ENCODE peak calls at places on chromosomes 4 and X, in six cellular contexts. One of them, this sample, is unnamed.

GRCh38 chr4:164571593-164572385 is 182.1 kb upstream of the SMIM31 start:
- DNase-seq in HCT116: no peak
- DNase-seq in PC-3: peak
- DNase-seq in neural progenitor cell: peak
- DNase-seq in hepatocyte: no peak
- DNase-seq in GM23248: peak
- DNase-seq in this sample: peak

GRCh38 chr4:2301806-2302205 is 39.9 kb upstream of the MXD4 start:
- DNase-seq in HCT116: no peak
- DNase-seq in PC-3: no peak
- DNase-seq in neural progenitor cell: no peak
- DNase-seq in hepatocyte: no peak
- DNase-seq in GM23248: no peak
- DNase-seq in this sample: no peak

GRCh38 chr4:71202703-71203102 is 136.1 kb upstream of the SLC4A4 start:
- DNase-seq in HCT116: no peak
- DNase-seq in PC-3: no peak
- DNase-seq in neural progenitor cell: no peak
- DNase-seq in hepatocyte: no peak
- DNase-seq in GM23248: peak
- DNase-seq in this sample: peak

GRCh38 chr4:168361365-168362024 is 42.9 kb upstream of the DDX60 start:
- DNase-seq in HCT116: no peak
- DNase-seq in PC-3: no peak
- DNase-seq in neural progenitor cell: no peak
- DNase-seq in hepatocyte: no peak
- DNase-seq in GM23248: no peak
- DNase-seq in this sample: no peak

GRCh38 chr4:174628206-174628605 is 105.9 kb upstream of the HPGD start:
- DNase-seq in HCT116: no peak
- DNase-seq in PC-3: no peak
- DNase-seq in neural progenitor cell: no peak
- DNase-seq in hepatocyte: no peak
- DNase-seq in GM23248: no peak
- DNase-seq in this sample: no peak

GRCh38 chr4:41678086-41678485 is 70.4 kb downstream of the PHOX2B start:
- DNase-seq in HCT116: no peak
- DNase-seq in PC-3: no peak
- DNase-seq in neural progenitor cell: no peak
- DNase-seq in hepatocyte: no peak
- DNase-seq in GM23248: peak
- DNase-seq in this sample: no peak

GRCh38 chrX:25206761-25207160 is 191.0 kb upstream of the ARX start:
- DNase-seq in HCT116: no peak
- DNase-seq in PC-3: peak
- DNase-seq in neural progenitor cell: no peak
- DNase-seq in hepatocyte: no peak
- DNase-seq in GM23248: peak
- DNase-seq in this sample: no peak

GRCh38 chr4:83250666-83251065 is 33.9 kb downstream of the COQ2 start:
- DNase-seq in HCT116: no peak
- DNase-seq in PC-3: no peak
- DNase-seq in neural progenitor cell: peak
- DNase-seq in hepatocyte: no peak
- DNase-seq in GM23248: no peak
- DNase-seq in this sample: peak

GRCh38 chr4:184331155-184331995 is 113.7 kb upstream of the ENPP6 start:
- DNase-seq in HCT116: no peak
- DNase-seq in PC-3: peak
- DNase-seq in neural progenitor cell: no peak
- DNase-seq in hepatocyte: no peak
- DNase-seq in GM23248: no peak
- DNase-seq in this sample: no peak

GRCh38 chr4:76441881-76442280 is 6.9 kb downstream of the SHROOM3 start:
- DNase-seq in HCT116: no peak
- DNase-seq in PC-3: no peak
- DNase-seq in neural progenitor cell: no peak
- DNase-seq in hepatocyte: no peak
- DNase-seq in GM23248: no peak
- DNase-seq in this sample: no peak

GRCh38 chr4:75514949-75515612 is 808 bp downstream of the THAP6 start:
- DNase-seq in HCT116: no peak
- DNase-seq in PC-3: no peak
- DNase-seq in neural progenitor cell: peak
- DNase-seq in hepatocyte: no peak
- DNase-seq in GM23248: peak
- DNase-seq in this sample: no peak

GRCh38 chr4:54316139-54316538 is 87.0 kb downstream of the PDGFRA start:
- DNase-seq in HCT116: no peak
- DNase-seq in PC-3: no peak
- DNase-seq in neural progenitor cell: no peak
- DNase-seq in hepatocyte: no peak
- DNase-seq in GM23248: no peak
- DNase-seq in this sample: no peak
- TF ChIP-seq EZH2phosphoT487 in HCT116: no peak
- TF ChIP-seq EZH2phosphoT487 in PC-3: no peak
- TF ChIP-seq EZH2phosphoT487 in neural progenitor cell: no peak
- TF ChIP-seq EZH2phosphoT487 in hepatocyte: no peak
- TF ChIP-seq EZH2phosphoT487 in GM23248: no peak
- TF ChIP-seq EZH2phosphoT487 in this sample: no peak

GRCh38 chr4:129113919-129114318 is 18.0 kb downstream of the C4orf33 start:
- DNase-seq in HCT116: no peak
- DNase-seq in PC-3: no peak
- DNase-seq in neural progenitor cell: no peak
- DNase-seq in hepatocyte: no peak
- DNase-seq in GM23248: no peak
- DNase-seq in this sample: no peak

GRCh38 chr4:129111919-129112318 is 16.0 kb downstream of the C4orf33 start:
- DNase-seq in HCT116: no peak
- DNase-seq in PC-3: no peak
- DNase-seq in neural progenitor cell: no peak
- DNase-seq in hepatocyte: no peak
- DNase-seq in GM23248: no peak
- DNase-seq in this sample: no peak

GRCh38 chr4:129110931-129111330 is 15.0 kb downstream of the C4orf33 start:
- DNase-seq in HCT116: no peak
- DNase-seq in PC-3: no peak
- DNase-seq in neural progenitor cell: peak
- DNase-seq in hepatocyte: no peak
- DNase-seq in GM23248: no peak
- DNase-seq in this sample: no peak

GRCh38 chr4:129113438-129113837 is 17.5 kb downstream of the C4orf33 start:
- DNase-seq in HCT116: no peak
- DNase-seq in PC-3: no peak
- DNase-seq in neural progenitor cell: no peak
- DNase-seq in hepatocyte: no peak
- DNase-seq in GM23248: no peak
- DNase-seq in this sample: no peak

GRCh38 chr4:129109965-129110824 is 14.2 kb downstream of the C4orf33 start:
- DNase-seq in HCT116: no peak
- DNase-seq in PC-3: no peak
- DNase-seq in neural progenitor cell: no peak
- DNase-seq in hepatocyte: no peak
- DNase-seq in GM23248: no peak
- DNase-seq in this sample: peak
- TF ChIP-seq EZH2phosphoT487 in HCT116: no peak
- TF ChIP-seq EZH2phosphoT487 in PC-3: no peak
- TF ChIP-seq EZH2phosphoT487 in neural progenitor cell: no peak
- TF ChIP-seq EZH2phosphoT487 in hepatocyte: no peak
- TF ChIP-seq EZH2phosphoT487 in GM23248: no peak
- TF ChIP-seq EZH2phosphoT487 in this sample: no peak

DNA sequence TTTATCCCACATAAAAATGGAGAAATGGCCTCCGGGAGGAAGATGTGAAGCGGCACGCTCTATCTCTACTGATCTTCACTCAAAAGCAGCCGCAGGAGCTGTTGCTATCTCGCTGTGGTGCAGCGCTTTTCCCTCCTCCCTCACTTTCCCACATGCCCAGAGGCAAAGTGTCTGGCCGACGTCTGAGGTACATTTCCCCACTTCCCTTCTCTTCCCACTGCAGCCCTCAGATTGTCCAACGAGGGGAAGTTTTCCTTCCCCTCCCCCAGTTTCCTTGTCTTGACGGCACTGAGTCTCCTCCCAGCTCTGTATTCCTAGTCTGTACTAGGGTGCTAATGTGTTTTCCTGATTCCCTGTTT is 662 bp upstream of the COL25A1 start:
- DNase-seq in HCT116: no peak
- DNase-seq in PC-3: no peak
- DNase-seq in neural progenitor cell: no peak
- DNase-seq in hepatocyte: peak
- DNase-seq in GM23248: peak
- DNase-seq in this sample: no peak
- TF ChIP-seq EZH2phosphoT487 in HCT116: no peak
- TF ChIP-seq EZH2phosphoT487 in PC-3: no peak
- TF ChIP-seq EZH2phosphoT487 in neural progenitor cell: no peak
- TF ChIP-seq EZH2phosphoT487 in hepatocyte: no peak
- TF ChIP-seq EZH2phosphoT487 in GM23248: no peak
- TF ChIP-seq EZH2phosphoT487 in this sample: no peak

GRCh38 chr4:152090543-152090942 is 329.7 kb upstream of the GATB start:
- DNase-seq in HCT116: no peak
- DNase-seq in PC-3: no peak
- DNase-seq in neural progenitor cell: no peak
- DNase-seq in hepatocyte: peak
- DNase-seq in GM23248: no peak
- DNase-seq in this sample: no peak
- TF ChIP-seq EZH2phosphoT487 in HCT116: no peak
- TF ChIP-seq EZH2phosphoT487 in PC-3: no peak
- TF ChIP-seq EZH2phosphoT487 in neural progenitor cell: no peak
- TF ChIP-seq EZH2phosphoT487 in hepatocyte: no peak
- TF ChIP-seq EZH2phosphoT487 in GM23248: no peak
- TF ChIP-seq EZH2phosphoT487 in this sample: no peak